ENCODE peak calls at places on chromosomes 13 and 19, in five cellular contexts. H is GM23338, T is tibial nerve, S is AG10803, I is omental fat pad. C is an unnamed sample.

GRCh38 chr13:114130708-114131580 is 1.5 kb downstream of the RASA3 start:
- DNase-seq in H (peak; percentile 78), T (peak; percentile 41), S (peak; percentile 88), I (no peak), C (peak; percentile 86)

GRCh38 chr19:5452594-5453565 is 2.3 kb upstream of the ZNRF4 start:
- DNase-seq in H (peak; percentile 35), T (no peak), S (peak; percentile 8), I (no peak), C (no peak)

GRCh38 chr13:97781891-97782305 is 171.6 kb upstream of the IPO5 start:
- DNase-seq in H (no peak), T (peak; percentile 34), S (no peak), I (no peak), C (no peak)

GRCh38 chr19:19321143-19321577 is 531 bp downstream of the MAU2 start:
- DNase-seq in H (peak; percentile 73), T (no peak), S (peak; percentile 23), I (no peak), C (peak; percentile 45)

GRCh38 chr19:50669319-50670101 is 20.3 kb downstream of the C19orf81 start:
- DNase-seq in H (peak; percentile 35), T (peak; percentile 20), S (peak; percentile 20), I (no peak), C (peak; percentile 79)

GRCh38 chr13:39588384-39588783 is 14.6 kb downstream of the LHFPL6 start:
- DNase-seq in H (no peak), T (no peak), S (peak; percentile 37), I (no peak), C (no peak)

GRCh38 chr19:48780684-48781391 is 25.5 kb downstream of the FGF21 start:
- DNase-seq in H (no peak), T (peak; percentile 18), S (peak; percentile 9), I (peak; percentile 42), C (no peak)

GRCh38 chr13:66492479-66492878 is 737.7 kb downstream of the PCDH9 start:
- DNase-seq in H (peak; percentile 68), T (no peak), S (no peak), I (no peak), C (no peak)

GRCh38 chr19:21749090-21749489 is 18.3 kb downstream of the ZNF100 start:
- DNase-seq in H (no peak), T (no peak), S (no peak), I (no peak), C (no peak)

GRCh38 chr19:33426621-33427475 is 53.3 kb downstream of the CEBPG start:
- DNase-seq in H (no peak), T (no peak), S (no peak), I (no peak), C (no peak)

GRCh38 chr13:29830000-29830399 is 20.4 kb downstream of the UBL3 start:
- DNase-seq in H (no peak), T (no peak), S (no peak), I (no peak), C (no peak)

GRCh38 chr13:80658705-80659104 is 317.8 kb upstream of the SPRY2 start:
- DNase-seq in H (no peak), T (no peak), S (no peak), I (no peak), C (no peak)

GRCh38 chr19:6056282-6056741 is 54.0 kb downstream of the RFX2 start:
- DNase-seq in H (no peak), T (no peak), S (no peak), I (peak; percentile 23), C (no peak)

GRCh38 chr13:31201341-31202024 is 1.7 kb downstream of the B3GLCT start:
- DNase-seq in H (no peak), T (peak; percentile 32), S (peak; percentile 62), I (no peak), C (peak; percentile 66)

GRCh38 chr19:46328079-46328478 is 18.8 kb upstream of the PPP5C start:
- DNase-seq in H (no peak), T (no peak), S (no peak), I (no peak), C (no peak)

GRCh38 chr19:12952488-12953455 is 4.3 kb downstream of the GADD45GIP1 start:
- DNase-seq in H (no peak), T (no peak), S (peak; percentile 86), I (no peak), C (peak; percentile 78)

C was measured in GM03348.